ENCODE peak calls at places on chromosomes 13 and 19, in seven cellular contexts. B, W, S, A, R, P and U are unnamed samples. For H3K36me3, the result is how much of the 10 kb centered on the place peaks cover.

GRCh38 chr19:39968789-39969188 is 2.2 kb upstream of the PSMC4 start:
- DNase-seq in B (no peak), W (no peak), S (no peak), A (no peak), R (no peak), P (no peak), U (no peak)

GRCh38 chr19:48321372-48321621 is 4.1 kb upstream of the EMP3 start:
- DNase-seq in B (peak), W (peak), S (peak), A (peak), R (no peak), P (peak), U (peak)

GRCh38 chr19:37817180-37817911 is 38.0 kb upstream of the ZNF573 start:
- DNase-seq in B (no peak), W (peak), S (peak), A (peak), R (no peak), P (no peak), U (peak)

GRCh38 chr13:26719356-26719945 is 41.1 kb downstream of the GPR12 start:
- DNase-seq in B (no peak), W (no peak), S (peak), A (no peak), R (no peak), P (no peak), U (no peak)

GRCh38 chr13:92972751-92973150 is 253.9 kb upstream of the GPC6 start:
- DNase-seq in B (no peak), W (no peak), S (no peak), A (no peak), R (no peak), P (no peak), U (no peak)

GRCh38 chr13:95862401-95862800 is 185.5 kb downstream of the DNAJC3 start:
- DNase-seq in B (no peak), W (no peak), S (no peak), A (no peak), R (no peak), P (no peak), U (no peak)

GRCh38 chr13:54750521-54750920 is 1721.9 kb downstream of the OLFM4 start:
- DNase-seq in B (no peak), W (no peak), S (no peak), A (no peak), R (no peak), P (no peak), U (no peak)

GRCh38 chr13:108005231-108005630 is 210.1 kb downstream of the LIG4 start:
- DNase-seq in B (no peak), W (no peak), S (peak), A (no peak), R (no peak), P (no peak), U (no peak)

GRCh38 chr13:21556051-21556450 is 47.9 kb downstream of the MICU2 start:
- DNase-seq in B (no peak), W (no peak), S (no peak), A (no peak), R (no peak), P (no peak), U (no peak)

GRCh38 chr13:35157143-35157755 is 215.2 kb downstream of the NBEA start:
- DNase-seq in B (peak), W (no peak), S (no peak), A (peak), R (peak), P (peak), U (no peak)

GRCh38 chr13:20231839-20232555 is at the start of gene GJB6:
- DNase-seq in B (no peak), W (peak), S (no peak), A (peak), R (no peak), P (no peak), U (peak)

GRCh38 chr19:39402417-39403297 is 4.0 kb upstream of the ZFP36 start:
- DNase-seq in B (peak), W (no peak), S (peak), A (peak), R (no peak), P (peak), U (no peak)

GRCh38 chr19:2337329-2337707 is 8.8 kb downstream of the SPPL2B start:
- DNase-seq in B (no peak), W (no peak), S (no peak), A (peak), R (peak), P (no peak), U (no peak)

GRCh38 chr19:48674921-48675824 is 2.4 kb upstream of the NTN5 start:
- DNase-seq in B (peak), W (no peak), S (peak), A (peak), R (peak), P (no peak), U (peak)

GRCh38 chr13:26713341-26713740 is 47.2 kb downstream of the GPR12 start:
- DNase-seq in B (no peak), W (no peak), S (no peak), A (no peak), R (no peak), P (no peak), U (no peak)

GRCh38 chr19:50500060-50500752 is 10.8 kb downstream of the JOSD2 start:
- DNase-seq in B (no peak), W (no peak), S (peak), A (peak), R (no peak), P (no peak), U (no peak)

GRCh38 chr19:50661087-50661486 is 11.8 kb downstream of the C19orf81 start:
- DNase-seq in B (no peak), W (no peak), S (no peak), A (no peak), R (no peak), P (no peak), U (no peak)

GRCh38 chr13:40388617-40389016 is 277.8 kb downstream of the FOXO1 start:
- DNase-seq in B (no peak), W (no peak), S (no peak), A (no peak), R (no peak), P (peak), U (no peak)

GRCh38 chr13:63112799-63113395 is 1697.2 kb upstream of the PCDH20 start:
- DNase-seq in B (no peak), W (no peak), S (no peak), A (no peak), R (no peak), P (no peak), U (no peak)

GRCh38 chr13:98575009-98575866 is 1.7 kb downstream of the STK24 start:
- DNase-seq in B (no peak), W (no peak), S (no peak), A (no peak), R (no peak), P (no peak), U (no peak)

GRCh38 chr19:55461974-55462628 is 659 bp upstream of the ISOC2 start:
- DNase-seq in B (no peak), W (no peak), S (peak), A (peak), R (peak), P (no peak), U (no peak)

GRCh38 chr19:492091-492531 is 4.2 kb upstream of the MADCAM1 start:
- DNase-seq in B (no peak), W (no peak), S (peak), A (peak), R (no peak), P (no peak), U (no peak)

GRCh38 chr13:25645681-25646080 is 273.9 kb downstream of the ATP8A2 start:
- DNase-seq in B (no peak), W (no peak), S (no peak), A (no peak), R (no peak), P (no peak), U (no peak)

GRCh38 chr19:13953021-13953531 is 767 bp downstream of the DCAF15 start:
- DNase-seq in B (no peak), W (no peak), S (peak), A (no peak), R (no peak), P (no peak), U (no peak)

GRCh38 chr19:12745166-12745897 is 6.3 kb upstream of the BEST2 start:
- DNase-seq in B (no peak), W (no peak), S (no peak), A (no peak), R (no peak), P (no peak), U (no peak)

GRCh38 chr19:16678498-16678897 is 17.6 kb downstream of the TMEM38A start:
- DNase-seq in B (no peak), W (no peak), S (no peak), A (no peak), R (no peak), P (no peak), U (no peak)

GRCh38 chr13:31107109-31107508 is 54.6 kb downstream of the HSPH1 start:
- DNase-seq in B (no peak), W (no peak), S (no peak), A (peak), R (no peak), P (no peak), U (no peak)

GRCh38 chr19:3670796-3671679 is 29.2 kb downstream of the PIP5K1C start:
- DNase-seq in B (no peak), W (no peak), S (peak), A (no peak), R (no peak), P (no peak), U (no peak)

GRCh38 chr19:2215281-2215751 is 20.8 kb downstream of the PLEKHJ1 start:
- DNase-seq in B (no peak), W (no peak), S (peak), A (no peak), R (no peak), P (no peak), U (no peak)

GRCh38 chr13:112098699-112099098 is 31.8 kb downstream of the SOX1 start:
- DNase-seq in B (no peak), W (no peak), S (no peak), A (no peak), R (no peak), P (no peak), U (no peak)

GRCh38 chr13:99086149-99086868 is 108.4 kb upstream of the DOCK9 start:
- DNase-seq in B (no peak), W (no peak), S (peak), A (peak), R (no peak), P (no peak), U (no peak)

GRCh38 chr13:99013951-99014350 is 36.1 kb upstream of the DOCK9 start:
- DNase-seq in B (no peak), W (no peak), S (no peak), A (no peak), R (no peak), P (no peak), U (no peak)

GRCh38 chr19:51710163-51710562 is 13.6 kb downstream of the HAS1 start:
- DNase-seq in B (no peak), W (no peak), S (no peak), A (no peak), R (no peak), P (no peak), U (no peak)

GRCh38 chr13:101449971-101450748 is 2.3 kb upstream of the ITGBL1 start:
- DNase-seq in B (peak), W (no peak), S (no peak), A (no peak), R (no peak), P (no peak), U (no peak)

GRCh38 chr19:1985588-1986356 is 29.7 kb downstream of the BTBD2 start:
- DNase-seq in B (no peak), W (no peak), S (no peak), A (no peak), R (no peak), P (no peak), U (no peak)

GRCh38 chr19:56314018-56314583 is 538 bp downstream of the ZSCAN5A start:
- DNase-seq in B (no peak), W (peak), S (no peak), A (no peak), R (peak), P (no peak), U (peak)

GRCh38 chr19:12722566-12723382 is 958 bp downstream of the TNPO2 start:
- DNase-seq in B (peak), W (peak), S (peak), A (peak), R (peak), P (peak), U (peak)

GRCh38 chr19:33325920-33326319 is 23.6 kb upstream of the CEBPA start:
- DNase-seq in B (no peak), W (no peak), S (no peak), A (no peak), R (no peak), P (no peak), U (no peak)

GRCh38 chr13:27170221-27170520 is 1.4 kb downstream of the USP12 start:
- DNase-seq in B (no peak), W (no peak), S (no peak), A (no peak), R (no peak), P (no peak), U (no peak)

DNA sequence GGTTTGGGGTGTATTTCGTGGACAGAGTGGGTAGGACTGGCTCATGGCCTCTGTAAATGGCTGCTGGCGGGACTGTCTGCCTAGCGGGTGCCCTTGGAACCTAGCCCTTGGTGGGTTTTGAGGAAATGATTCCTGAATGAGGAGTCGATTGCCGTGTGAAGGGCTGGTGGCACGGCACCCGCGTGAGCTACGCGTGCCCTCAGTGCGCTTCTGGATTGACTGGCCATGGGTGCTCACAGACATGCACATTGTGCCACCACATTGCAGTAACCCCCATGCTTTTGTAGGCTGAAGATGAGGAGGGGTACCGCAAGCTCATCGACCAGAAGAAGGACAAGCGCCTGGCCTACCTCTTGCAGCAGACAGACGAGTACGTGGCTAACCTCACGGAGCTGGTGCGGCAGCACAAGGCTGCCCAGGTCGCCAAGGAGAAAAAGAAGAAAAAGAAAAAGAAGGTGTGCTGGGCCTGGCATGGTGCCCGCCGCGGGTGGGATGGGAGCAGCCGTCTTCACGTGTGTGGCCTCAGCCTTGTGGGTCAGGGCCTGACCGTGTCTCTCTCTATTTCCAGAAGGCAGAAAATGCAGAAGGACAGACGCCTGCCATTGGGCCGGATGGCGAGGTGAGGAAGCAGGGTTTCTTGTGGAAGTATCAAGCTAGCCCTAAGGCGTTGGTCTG is 35.2 kb downstream of the SMARCA4 start:
- DNase-seq in B (no peak), W (no peak), S (no peak), A (no peak), R (no peak), P (no peak), U (no peak)
- H3K36me3 ChIP-seq in B (under half), W (half or more), S (half or more), A (under half), R (under half), P (under half), U (half or more)

GRCh38 chr13:102470283-102470920 is 68.6 kb upstream of the FGF14 start:
- DNase-seq in B (no peak), W (no peak), S (no peak), A (no peak), R (no peak), P (no peak), U (no peak)
- TF ChIP-seq YY1 in B (no peak), W (no peak), S (no peak), A (no peak), R (no peak), P (no peak), U (no peak)

DNA sequence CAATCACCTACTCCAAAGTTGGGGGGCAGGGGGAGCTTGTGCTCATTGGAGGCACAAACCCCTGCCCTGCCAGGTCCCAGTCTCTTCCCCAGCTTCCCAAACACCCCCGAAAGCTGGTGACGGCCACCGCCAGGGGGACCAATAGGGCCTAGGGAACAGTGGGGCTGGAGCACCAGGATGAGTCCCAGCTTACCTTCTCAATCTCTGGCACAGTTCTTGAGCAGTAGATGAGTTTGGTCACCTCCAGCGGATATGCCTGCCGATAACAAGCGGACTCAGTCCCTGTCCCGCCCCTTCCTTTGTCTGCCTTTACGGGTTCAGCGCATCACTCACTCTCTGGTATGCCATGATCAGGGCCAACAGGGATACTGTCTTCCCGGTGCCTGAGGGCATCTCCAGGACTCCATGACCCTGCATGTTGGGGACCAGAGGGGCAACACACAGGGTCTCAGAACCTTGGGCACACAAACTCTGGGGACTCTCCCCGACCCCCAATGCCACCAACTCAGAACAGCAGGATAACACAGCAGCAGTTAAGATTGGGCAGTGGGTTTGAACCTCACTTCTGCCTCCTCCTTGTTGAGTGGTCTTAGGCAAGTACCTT is 1.5 kb downstream of the ERCC2 start:
- DNase-seq in B (no peak), W (no peak), S (no peak), A (no peak), R (no peak), P (no peak), U (no peak)
- H3K4me3 ChIP-seq in B (no peak), W (no peak), S (no peak), A (no peak), R (no peak), P (no peak), U (no peak)

GRCh38 chr19:6264077-6264445 is 15.7 kb downstream of the MLLT1 start:
- DNase-seq in B (no peak), W (no peak), S (no peak), A (no peak), R (no peak), P (no peak), U (no peak)
- H3K36me3 ChIP-seq in B (under half), W (under half), S (half or more), A (under half), R (under half), P (under half), U (half or more)

GRCh38 chr19:43575156-43575950 is at the start of the genes PINLYP and XRCC1:
- DNase-seq in B (peak), W (peak), S (peak), A (peak), R (peak), P (peak), U (peak)

GRCh38 chr19:43576479-43576878 is 878 bp downstream of the PINLYP start:
- DNase-seq in B (no peak), W (no peak), S (no peak), A (no peak), R (no peak), P (no peak), U (no peak)

GRCh38 chr19:43572172-43572588 is 3.1 kb downstream of the XRCC1 start:
- DNase-seq in B (no peak), W (no peak), S (no peak), A (no peak), R (no peak), P (no peak), U (no peak)

GRCh38 chr19:43575955-43576451 is 402 bp downstream of the PINLYP start:
- DNase-seq in B (no peak), W (no peak), S (no peak), A (no peak), R (no peak), P (no peak), U (no peak)

DNA sequence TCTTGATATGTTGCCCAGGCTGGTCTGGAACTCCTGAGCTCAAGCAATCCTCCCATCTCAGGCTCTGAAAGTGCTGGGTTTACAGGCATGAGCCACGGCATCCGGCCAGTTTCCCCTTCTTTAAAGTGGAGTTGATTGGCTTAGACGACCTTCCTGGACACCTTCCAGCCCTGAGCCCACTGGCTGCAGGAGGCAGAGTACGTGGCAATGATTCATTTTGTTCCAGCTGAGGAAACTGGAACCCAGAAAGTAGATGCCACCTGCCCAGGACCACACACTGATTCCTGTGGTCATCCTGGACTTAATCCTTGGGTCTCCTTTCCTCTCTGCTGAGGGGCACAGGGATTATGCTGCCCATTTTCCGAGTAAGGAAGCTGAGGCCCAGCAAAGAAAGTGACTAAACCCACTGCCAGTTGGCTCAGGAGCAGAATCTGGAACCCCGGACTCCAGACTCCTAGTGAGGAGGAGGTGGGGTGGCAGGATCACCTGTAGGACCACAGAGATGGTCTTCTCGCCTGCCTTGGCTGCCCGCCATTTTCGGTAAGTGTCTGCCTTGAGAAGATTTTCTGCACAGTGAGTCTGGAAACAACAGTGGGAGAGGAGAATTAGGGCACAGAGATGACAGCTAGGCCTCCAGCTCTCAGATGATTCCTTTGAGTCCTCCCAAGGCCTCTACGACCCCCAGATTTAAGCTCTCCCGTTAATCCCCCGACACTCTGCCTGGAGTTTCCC is 737 bp downstream of the XRCC1 start:
- DNase-seq in B (no peak), W (no peak), S (no peak), A (no peak), R (no peak), P (no peak), U (no peak)
- TF ChIP-seq YY1 in B (no peak), W (no peak), S (peak), A (no peak), R (no peak), P (peak), U (no peak)

DNA sequence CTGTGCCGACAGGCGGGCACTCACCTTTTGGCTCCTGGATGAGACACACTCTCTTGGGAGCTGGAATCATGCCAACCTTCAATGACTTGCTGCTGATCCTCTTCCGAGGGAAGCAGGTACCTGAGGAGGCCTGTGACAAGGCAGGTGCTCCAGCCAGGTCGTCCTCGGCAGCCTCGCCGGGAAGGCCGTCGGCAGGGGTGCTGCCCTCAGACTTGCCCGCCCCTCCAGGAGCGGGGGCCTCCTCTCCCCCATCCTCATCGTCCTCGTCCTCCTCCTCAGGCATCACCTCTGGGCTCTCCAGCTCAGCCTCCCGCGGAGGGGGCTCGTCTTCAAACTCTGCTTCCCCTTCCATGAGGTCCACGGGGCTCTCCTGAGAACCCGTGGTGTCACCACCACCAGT is 29.2 kb downstream of the SUGP2 start:
- DNase-seq in B (no peak), W (no peak), S (no peak), A (no peak), R (no peak), P (no peak), U (no peak)
- H3K4me3 ChIP-seq in B (no peak), W (no peak), S (no peak), A (no peak), R (no peak), P (no peak), U (no peak)